ENCODE peak calls at places on chromosomes 12 and 14, in nine cellular contexts. One of them, this sample, is unnamed.

GRCh38 chr12:68451261-68452091 is 119.3 kb upstream of the MDM1 start:
- DNase-seq in IMR-90: peak
- DNase-seq in thyroid gland: peak
- DNase-seq in A549: no peak
- DNase-seq in breast epithelium: no peak
- DNase-seq in heart left ventricle: peak
- DNase-seq in suprapubic skin: peak
- DNase-seq in transverse colon: peak
- DNase-seq in body of pancreas: peak
- DNase-seq in this sample: peak

GRCh38 chr12:28958553-28959195 is 190.4 kb upstream of the FAR2 start:
- DNase-seq in IMR-90: peak
- DNase-seq in thyroid gland: no peak
- DNase-seq in A549: no peak
- DNase-seq in breast epithelium: no peak
- DNase-seq in heart left ventricle: no peak
- DNase-seq in suprapubic skin: no peak
- DNase-seq in transverse colon: no peak
- DNase-seq in body of pancreas: no peak
- DNase-seq in this sample: no peak

GRCh38 chr12:44812062-44812461 is 64.1 kb downstream of the NELL2 start:
- DNase-seq in IMR-90: no peak
- DNase-seq in thyroid gland: no peak
- DNase-seq in A549: peak
- DNase-seq in breast epithelium: no peak
- DNase-seq in heart left ventricle: no peak
- DNase-seq in suprapubic skin: no peak
- DNase-seq in transverse colon: no peak
- DNase-seq in body of pancreas: no peak
- DNase-seq in this sample: no peak

GRCh38 chr12:107415066-107415465 is 270.5 kb upstream of the PWP1 start:
- DNase-seq in IMR-90: peak
- DNase-seq in thyroid gland: no peak
- DNase-seq in A549: peak
- DNase-seq in breast epithelium: no peak
- DNase-seq in heart left ventricle: no peak
- DNase-seq in suprapubic skin: no peak
- DNase-seq in transverse colon: no peak
- DNase-seq in body of pancreas: no peak
- DNase-seq in this sample: no peak

GRCh38 chr14:22520235-22520634 is 68.8 kb downstream of the DAD1 start:
- DNase-seq in IMR-90: peak
- DNase-seq in thyroid gland: no peak
- DNase-seq in A549: no peak
- DNase-seq in breast epithelium: no peak
- DNase-seq in heart left ventricle: no peak
- DNase-seq in suprapubic skin: no peak
- DNase-seq in transverse colon: no peak
- DNase-seq in body of pancreas: no peak
- DNase-seq in this sample: no peak

GRCh38 chr12:63846249-63846967 is 1.9 kb downstream of the SRGAP1 start:
- DNase-seq in IMR-90: no peak
- DNase-seq in thyroid gland: no peak
- DNase-seq in A549: peak
- DNase-seq in breast epithelium: no peak
- DNase-seq in heart left ventricle: no peak
- DNase-seq in suprapubic skin: no peak
- DNase-seq in transverse colon: no peak
- DNase-seq in body of pancreas: no peak
- DNase-seq in this sample: no peak

GRCh38 chr14:77495354-77495753 is 3.3 kb downstream of the ISM2 start:
- DNase-seq in IMR-90: no peak
- DNase-seq in thyroid gland: no peak
- DNase-seq in A549: no peak
- DNase-seq in breast epithelium: no peak
- DNase-seq in heart left ventricle: no peak
- DNase-seq in suprapubic skin: no peak
- DNase-seq in transverse colon: no peak
- DNase-seq in body of pancreas: no peak
- DNase-seq in this sample: peak

GRCh38 chr12:21989819-21990412 is 48.7 kb upstream of the ABCC9 start:
- DNase-seq in IMR-90: peak
- DNase-seq in thyroid gland: no peak
- DNase-seq in A549: peak
- DNase-seq in breast epithelium: no peak
- DNase-seq in heart left ventricle: no peak
- DNase-seq in suprapubic skin: no peak
- DNase-seq in transverse colon: no peak
- DNase-seq in body of pancreas: peak
- DNase-seq in this sample: no peak

GRCh38 chr12:105192624-105193225 is 43.2 kb downstream of the APPL2 start:
- DNase-seq in IMR-90: no peak
- DNase-seq in thyroid gland: no peak
- DNase-seq in A549: no peak
- DNase-seq in breast epithelium: no peak
- DNase-seq in heart left ventricle: no peak
- DNase-seq in suprapubic skin: no peak
- DNase-seq in transverse colon: no peak
- DNase-seq in body of pancreas: no peak
- DNase-seq in this sample: no peak

GRCh38 chr12:31279525-31279924 is 46.4 kb downstream of the SINHCAF start:
- DNase-seq in IMR-90: no peak
- DNase-seq in thyroid gland: no peak
- DNase-seq in A549: no peak
- DNase-seq in breast epithelium: no peak
- DNase-seq in heart left ventricle: no peak
- DNase-seq in suprapubic skin: no peak
- DNase-seq in transverse colon: no peak
- DNase-seq in body of pancreas: no peak
- DNase-seq in this sample: no peak

GRCh38 chr14:89040438-89041244 is 216.2 kb downstream of the TTC8 start:
- DNase-seq in IMR-90: peak
- DNase-seq in thyroid gland: peak
- DNase-seq in A549: peak
- DNase-seq in breast epithelium: peak
- DNase-seq in heart left ventricle: peak
- DNase-seq in suprapubic skin: peak
- DNase-seq in transverse colon: peak
- DNase-seq in body of pancreas: peak
- DNase-seq in this sample: peak

GRCh38 chr12:127107744-127108143 is 1159.2 kb upstream of the TMEM132C start:
- DNase-seq in IMR-90: no peak
- DNase-seq in thyroid gland: no peak
- DNase-seq in A549: no peak
- DNase-seq in breast epithelium: no peak
- DNase-seq in heart left ventricle: no peak
- DNase-seq in suprapubic skin: no peak
- DNase-seq in transverse colon: no peak
- DNase-seq in body of pancreas: no peak
- DNase-seq in this sample: no peak

GRCh38 chr12:120055639-120056038 is 60.9 kb downstream of the RAB35 start:
- DNase-seq in IMR-90: no peak
- DNase-seq in thyroid gland: no peak
- DNase-seq in A549: peak
- DNase-seq in breast epithelium: no peak
- DNase-seq in heart left ventricle: no peak
- DNase-seq in suprapubic skin: no peak
- DNase-seq in transverse colon: no peak
- DNase-seq in body of pancreas: no peak
- DNase-seq in this sample: no peak

GRCh38 chr12:57224973-57225679 is 4.4 kb upstream of the SHMT2 start:
- DNase-seq in IMR-90: no peak
- DNase-seq in thyroid gland: peak
- DNase-seq in A549: no peak
- DNase-seq in breast epithelium: no peak
- DNase-seq in heart left ventricle: no peak
- DNase-seq in suprapubic skin: no peak
- DNase-seq in transverse colon: peak
- DNase-seq in body of pancreas: peak
- DNase-seq in this sample: no peak

GRCh38 chr12:84502180-84502857 is 410.3 kb downstream of the SLC6A15 start:
- DNase-seq in IMR-90: no peak
- DNase-seq in thyroid gland: no peak
- DNase-seq in A549: no peak
- DNase-seq in breast epithelium: no peak
- DNase-seq in heart left ventricle: no peak
- DNase-seq in suprapubic skin: no peak
- DNase-seq in transverse colon: no peak
- DNase-seq in body of pancreas: no peak
- DNase-seq in this sample: no peak

DNA sequence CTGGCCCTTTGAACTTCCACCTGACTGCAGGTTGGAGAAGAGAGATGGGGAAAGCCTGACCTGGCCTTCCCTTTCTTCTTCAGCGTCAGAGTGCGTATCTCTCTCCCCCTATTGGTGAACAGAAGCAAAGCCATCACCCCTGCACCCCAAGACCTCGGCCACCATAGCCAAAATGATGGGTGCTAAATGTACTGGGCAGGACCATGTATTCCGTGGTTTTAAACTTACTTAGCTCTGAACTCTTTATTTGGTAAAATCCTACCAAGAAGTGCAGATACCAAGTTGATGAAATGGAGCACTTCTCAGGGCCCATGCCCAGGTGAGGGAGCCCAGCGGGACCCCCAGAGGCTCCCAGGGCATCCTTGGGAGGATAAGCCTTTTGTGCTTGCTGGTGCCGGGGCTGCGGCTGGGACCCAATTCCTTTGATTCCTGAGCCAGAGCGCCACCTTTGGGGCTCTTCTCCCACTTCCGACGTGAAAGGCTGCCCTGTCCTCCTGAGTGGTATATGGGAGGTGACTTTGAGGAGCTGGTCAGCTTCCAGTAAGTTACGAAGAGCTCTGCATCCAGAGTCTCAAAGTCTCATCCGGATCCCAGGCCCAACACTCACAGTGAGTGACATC is 9.4 kb downstream of the CCND2 start:
- DNase-seq in IMR-90: no peak
- DNase-seq in thyroid gland: no peak
- DNase-seq in A549: no peak
- DNase-seq in breast epithelium: no peak
- DNase-seq in heart left ventricle: no peak
- DNase-seq in suprapubic skin: no peak
- DNase-seq in transverse colon: no peak
- DNase-seq in body of pancreas: no peak
- DNase-seq in this sample: no peak
- H3K27ac ChIP-seq in IMR-90: no peak
- H3K27ac ChIP-seq in thyroid gland: no peak
- H3K27ac ChIP-seq in A549: no peak
- H3K27ac ChIP-seq in breast epithelium: no peak
- H3K27ac ChIP-seq in heart left ventricle: peak
- H3K27ac ChIP-seq in suprapubic skin: no peak
- H3K27ac ChIP-seq in transverse colon: peak
- H3K27ac ChIP-seq in body of pancreas: no peak
- H3K27ac ChIP-seq in this sample: no peak

GRCh38 chr12:50505386-50505827 is 622 bp downstream of the DIP2B start:
- DNase-seq in IMR-90: no peak
- DNase-seq in thyroid gland: peak
- DNase-seq in A549: no peak
- DNase-seq in breast epithelium: peak
- DNase-seq in heart left ventricle: peak
- DNase-seq in suprapubic skin: no peak
- DNase-seq in transverse colon: peak
- DNase-seq in body of pancreas: peak
- DNase-seq in this sample: peak
- TF ChIP-seq POLR2A in IMR-90: no peak
- TF ChIP-seq POLR2A in thyroid gland: no peak
- TF ChIP-seq POLR2A in A549: no peak
- TF ChIP-seq POLR2A in breast epithelium: no peak
- TF ChIP-seq POLR2A in heart left ventricle: no peak
- TF ChIP-seq POLR2A in suprapubic skin: no peak
- TF ChIP-seq POLR2A in transverse colon: no peak
- TF ChIP-seq POLR2A in body of pancreas: no peak
- TF ChIP-seq POLR2A in this sample: no peak

GRCh38 chr12:39617887-39618286 is 1.7 kb downstream of the ABCD2 start:
- DNase-seq in IMR-90: no peak
- DNase-seq in thyroid gland: no peak
- DNase-seq in A549: no peak
- DNase-seq in breast epithelium: no peak
- DNase-seq in heart left ventricle: no peak
- DNase-seq in suprapubic skin: no peak
- DNase-seq in transverse colon: no peak
- DNase-seq in body of pancreas: no peak
- DNase-seq in this sample: no peak
- H3K4me3 ChIP-seq in IMR-90: no peak
- H3K4me3 ChIP-seq in thyroid gland: no peak
- H3K4me3 ChIP-seq in A549: no peak
- H3K4me3 ChIP-seq in breast epithelium: no peak
- H3K4me3 ChIP-seq in heart left ventricle: peak
- H3K4me3 ChIP-seq in suprapubic skin: no peak
- H3K4me3 ChIP-seq in transverse colon: no peak
- H3K4me3 ChIP-seq in body of pancreas: no peak
- H3K4me3 ChIP-seq in this sample: no peak

GRCh38 chr12:2035421-2036080 is 17.2 kb upstream of the CACNA1C start:
- DNase-seq in IMR-90: no peak
- DNase-seq in thyroid gland: no peak
- DNase-seq in A549: no peak
- DNase-seq in breast epithelium: no peak
- DNase-seq in heart left ventricle: no peak
- DNase-seq in suprapubic skin: no peak
- DNase-seq in transverse colon: no peak
- DNase-seq in body of pancreas: no peak
- DNase-seq in this sample: no peak
- H3K27ac ChIP-seq in IMR-90: no peak
- H3K27ac ChIP-seq in thyroid gland: no peak
- H3K27ac ChIP-seq in A549: peak
- H3K27ac ChIP-seq in breast epithelium: no peak
- H3K27ac ChIP-seq in heart left ventricle: peak
- H3K27ac ChIP-seq in suprapubic skin: no peak
- H3K27ac ChIP-seq in transverse colon: no peak
- H3K27ac ChIP-seq in body of pancreas: no peak
- H3K27ac ChIP-seq in this sample: no peak

GRCh38 chr12:124939428-124940142 is 25.1 kb upstream of the UBC start:
- DNase-seq in IMR-90: peak
- DNase-seq in thyroid gland: peak
- DNase-seq in A549: peak
- DNase-seq in breast epithelium: peak
- DNase-seq in heart left ventricle: peak
- DNase-seq in suprapubic skin: peak
- DNase-seq in transverse colon: peak
- DNase-seq in body of pancreas: peak
- DNase-seq in this sample: peak
- TF ChIP-seq POLR2A in IMR-90: no peak
- TF ChIP-seq POLR2A in thyroid gland: peak
- TF ChIP-seq POLR2A in A549: no peak
- TF ChIP-seq POLR2A in breast epithelium: no peak
- TF ChIP-seq POLR2A in heart left ventricle: no peak
- TF ChIP-seq POLR2A in suprapubic skin: peak
- TF ChIP-seq POLR2A in transverse colon: no peak
- TF ChIP-seq POLR2A in body of pancreas: peak
- TF ChIP-seq POLR2A in this sample: peak